ENCODE peak calls at places on chromosomes 16 and 17, in nine cellular contexts. A, T, E, L, W, K, O, U and Q are unnamed samples.

GRCh38 chr17:61400058-61400785 is 579 bp downstream of the TBX2 start:
- DNase-seq in L (no peak), O (no peak), A (no peak), U (no peak), T (peak), W (no peak), K (no peak), E (no peak), Q (no peak)

GRCh38 chr16:62038646-62039045 is 2.4 kb upstream of the CDH8 start:
- DNase-seq in K (no peak), O (no peak), A (no peak), W (no peak), U (no peak), L (no peak), T (no peak), E (no peak), Q (no peak)

GRCh38 chr16:56938664-56939513 is 6.9 kb downstream of the HERPUD1 start:
- DNase-seq in O (no peak), L (no peak), K (no peak), A (no peak), U (no peak), E (no peak), T (peak), W (no peak), Q (no peak)

GRCh38 chr16:73152731-73153130 is 104.8 kb upstream of the ZFHX3 start:
- DNase-seq in O (no peak), W (no peak), K (no peak), U (no peak), A (no peak), E (no peak), L (no peak), T (no peak), Q (no peak)

GRCh38 chr16:89602273-89602951 is 11.0 kb upstream of the DPEP1 start:
- DNase-seq in T (no peak), O (peak), W (no peak), U (no peak), L (peak), A (no peak), K (no peak), E (no peak), Q (no peak)

GRCh38 chr17:179066-179432 is 2.4 kb downstream of the DOC2B start:
- DNase-seq in L (no peak), E (no peak), A (no peak), U (no peak), K (no peak), T (no peak), W (no peak), O (no peak), Q (no peak)

GRCh38 chr16:69417537-69418199 is 6.8 kb upstream of the CYB5B start:
- DNase-seq in W (no peak), E (no peak), K (peak), T (no peak), U (peak), O (peak), A (no peak), L (no peak), Q (no peak)

GRCh38 chr17:17509601-17510425 is 13.6 kb upstream of the RASD1 start:
- DNase-seq in W (no peak), O (no peak), A (no peak), U (no peak), T (no peak), K (no peak), L (no peak), E (no peak), Q (no peak)

GRCh38 chr17:70810609-70811008 is 641.3 kb downstream of the KCNJ2 start:
- DNase-seq in W (no peak), T (no peak), A (no peak), K (no peak), L (no peak), E (no peak), U (no peak), O (no peak), Q (no peak)

GRCh38 chr17:72726936-72727335 is 365.6 kb downstream of the SLC39A11 start:
- DNase-seq in U (no peak), L (no peak), A (peak), T (no peak), O (no peak), W (peak), K (no peak), E (no peak), Q (peak)

GRCh38 chr17:49696233-49696761 is 11.5 kb downstream of the SLC35B1 start:
- DNase-seq in W (peak), O (no peak), K (no peak), A (no peak), T (no peak), L (no peak), U (no peak), E (no peak), Q (no peak)

GRCh38 chr17:64388961-64389565 is 1.6 kb downstream of the PECAM1 start:
- DNase-seq in W (no peak), A (no peak), L (no peak), E (no peak), O (peak), T (no peak), K (no peak), U (no peak), Q (no peak)

GRCh38 chr17:73594025-73594424 is 50.2 kb downstream of the SDK2 start:
- DNase-seq in O (no peak), U (no peak), K (no peak), A (no peak), T (no peak), E (no peak), L (no peak), W (no peak), Q (no peak)

GRCh38 chr16:7318661-7319060 is 14.0 kb upstream of the RBFOX1 start:
- DNase-seq in O (no peak), A (no peak), U (no peak), E (no peak), T (no peak), W (no peak), K (no peak), L (no peak), Q (no peak)

GRCh38 chr17:18951941-18952842 is at the start of gene SLC5A10:
- DNase-seq in A (no peak), O (no peak), E (no peak), T (no peak), K (no peak), W (no peak), L (no peak), U (no peak), Q (no peak)

GRCh38 chr17:41647940-41648410 is 23.6 kb upstream of the KRT17 start:
- DNase-seq in W (no peak), A (peak), U (peak), L (peak), K (peak), E (peak), T (peak), O (peak), Q (peak)

GRCh38 chr16:78973041-78973440 is 627.5 kb downstream of the MAF start:
- DNase-seq in A (no peak), E (no peak), W (no peak), T (no peak), K (no peak), L (no peak), U (no peak), O (no peak), Q (no peak)

GRCh38 chr16:67529639-67530012 is 997 bp downstream of the RIPOR1 start:
- DNase-seq in O (no peak), W (no peak), A (no peak), E (no peak), U (no peak), T (no peak), L (no peak), K (no peak), Q (no peak)

GRCh38 chr16:11484691-11485258 is 101.9 kb downstream of the LITAF start:
- DNase-seq in U (no peak), T (no peak), W (no peak), E (no peak), L (no peak), K (no peak), A (no peak), O (peak), Q (no peak)

GRCh38 chr16:85568519-85568918 is 44.6 kb upstream of the GSE1 start:
- DNase-seq in A (peak), E (peak), O (no peak), U (no peak), W (no peak), K (no peak), T (no peak), L (no peak), Q (no peak)

GRCh38 chr16:31664683-31665482 is 137.2 kb downstream of the AHSP start:
- DNase-seq in T (no peak), W (no peak), U (no peak), K (no peak), L (no peak), O (no peak), A (no peak), E (no peak), Q (no peak)

GRCh38 chr16:80667258-80667560 is 126.4 kb downstream of the DYNLRB2 start:
- DNase-seq in K (no peak), L (no peak), A (no peak), O (no peak), E (no peak), T (no peak), U (no peak), W (no peak), Q (no peak)

GRCh38 chr16:79071424-79071823 is 529.1 kb downstream of the MAF start:
- DNase-seq in A (peak), L (no peak), O (no peak), E (no peak), W (no peak), K (peak), U (peak), T (peak), Q (no peak)

GRCh38 chr16:55505333-55506015 is 3.4 kb upstream of the LPCAT2 start:
- DNase-seq in K (no peak), T (no peak), A (no peak), E (no peak), U (no peak), O (no peak), W (no peak), L (no peak), Q (no peak)

GRCh38 chr16:82072313-82072712 is 37.3 kb downstream of the HSD17B2 start:
- DNase-seq in K (no peak), E (no peak), U (no peak), A (no peak), T (no peak), O (no peak), W (no peak), L (no peak), Q (no peak)

GRCh38 chr16:49484454-49484853 is 110.8 kb downstream of the C16orf78 start:
- DNase-seq in W (no peak), A (peak), K (peak), O (no peak), T (peak), U (peak), E (peak), L (no peak), Q (peak)

GRCh38 chr17:45790296-45790922 is 6.3 kb downstream of the CRHR1 start:
- DNase-seq in T (no peak), E (no peak), K (peak), A (no peak), L (no peak), W (no peak), U (peak), O (no peak), Q (no peak)

GRCh38 chr16:2003827-2004641 is 5.6 kb downstream of the ZNF598 start:
- DNase-seq in W (no peak), O (peak), U (peak), E (peak), T (peak), A (peak), K (peak), L (peak), Q (peak)

GRCh38 chr17:51439395-51440229 is 179.3 kb downstream of the UTP18 start:
- DNase-seq in W (no peak), O (peak), A (no peak), E (no peak), T (no peak), K (no peak), L (no peak), U (no peak), Q (no peak)

GRCh38 chr17:47789611-47790520 is 31.7 kb downstream of the OSBPL7 start:
- DNase-seq in T (no peak), U (no peak), L (no peak), W (no peak), E (peak), A (peak), O (peak), K (no peak), Q (no peak)

GRCh38 chr17:81514485-81514734 is 1.8 kb upstream of the ACTG1 start:
- DNase-seq in L (no peak), W (no peak), A (no peak), E (no peak), O (no peak), K (no peak), U (no peak), T (no peak), Q (no peak)

GRCh38 chr17:81511800-81512559 is 619 bp downstream of the ACTG1 start:
- DNase-seq in O (peak), A (no peak), K (no peak), W (no peak), U (no peak), E (no peak), T (peak), L (no peak), Q (no peak)

GRCh38 chr17:81513669-81514484 is 1.3 kb upstream of the ACTG1 start:
- DNase-seq in T (peak), O (peak), A (peak), E (peak), K (peak), L (no peak), W (no peak), U (peak), Q (no peak)

GRCh38 chr17:81512560-81512983 is at the start of gene ACTG1:
- DNase-seq in U (peak), A (peak), T (peak), O (peak), W (no peak), E (peak), K (peak), L (peak), Q (no peak)

GRCh38 chr17:81512984-81513668 is 527 bp upstream of the ACTG1 start:
- DNase-seq in E (peak), U (peak), W (no peak), L (no peak), A (peak), O (no peak), K (peak), T (peak), Q (no peak)
- TF ChIP-seq POLR2AphosphoS5 in E (peak), U (peak), W (peak), L (peak), A (no peak), O (no peak), K (no peak), T (no peak), Q (peak)

GRCh38 chr17:57986841-57987581 is 1.0 kb downstream of the VEZF1 start:
- DNase-seq in L (no peak), E (peak), O (peak), T (peak), U (peak), W (no peak), K (peak), A (peak), Q (no peak)
- TF ChIP-seq POLR2A in L (no peak), E (no peak), O (no peak), T (peak), U (no peak), W (no peak), K (no peak), A (peak), Q (no peak)

DNA sequence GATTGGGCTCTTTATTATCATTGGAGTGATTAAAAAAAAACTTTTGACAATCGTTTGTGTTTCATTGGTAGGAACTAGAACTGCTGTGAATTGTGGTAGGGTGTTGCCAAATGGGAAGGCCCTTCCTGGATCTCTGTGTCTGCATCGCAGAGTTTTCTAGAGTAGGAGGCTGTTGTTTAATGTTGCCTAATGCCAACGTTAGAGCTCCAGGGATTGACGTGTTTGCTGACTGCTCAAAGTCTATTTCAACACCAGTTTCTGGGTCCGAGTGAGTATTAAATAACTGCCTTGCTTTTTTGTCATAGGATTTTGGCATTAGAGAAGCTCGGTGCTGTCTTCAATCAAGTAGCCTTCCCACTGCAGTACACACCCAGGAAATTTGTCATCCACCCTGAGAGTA is 40.0 kb downstream of the SF3B3 start:
- DNase-seq in T (no peak), L (no peak), E (no peak), W (no peak), U (no peak), O (no peak), K (no peak), A (no peak), Q (no peak)
- TF ChIP-seq POLR2AphosphoS5 in T (no peak), L (no peak), E (no peak), W (no peak), U (no peak), O (no peak), K (no peak), A (no peak), Q (no peak)

DNA sequence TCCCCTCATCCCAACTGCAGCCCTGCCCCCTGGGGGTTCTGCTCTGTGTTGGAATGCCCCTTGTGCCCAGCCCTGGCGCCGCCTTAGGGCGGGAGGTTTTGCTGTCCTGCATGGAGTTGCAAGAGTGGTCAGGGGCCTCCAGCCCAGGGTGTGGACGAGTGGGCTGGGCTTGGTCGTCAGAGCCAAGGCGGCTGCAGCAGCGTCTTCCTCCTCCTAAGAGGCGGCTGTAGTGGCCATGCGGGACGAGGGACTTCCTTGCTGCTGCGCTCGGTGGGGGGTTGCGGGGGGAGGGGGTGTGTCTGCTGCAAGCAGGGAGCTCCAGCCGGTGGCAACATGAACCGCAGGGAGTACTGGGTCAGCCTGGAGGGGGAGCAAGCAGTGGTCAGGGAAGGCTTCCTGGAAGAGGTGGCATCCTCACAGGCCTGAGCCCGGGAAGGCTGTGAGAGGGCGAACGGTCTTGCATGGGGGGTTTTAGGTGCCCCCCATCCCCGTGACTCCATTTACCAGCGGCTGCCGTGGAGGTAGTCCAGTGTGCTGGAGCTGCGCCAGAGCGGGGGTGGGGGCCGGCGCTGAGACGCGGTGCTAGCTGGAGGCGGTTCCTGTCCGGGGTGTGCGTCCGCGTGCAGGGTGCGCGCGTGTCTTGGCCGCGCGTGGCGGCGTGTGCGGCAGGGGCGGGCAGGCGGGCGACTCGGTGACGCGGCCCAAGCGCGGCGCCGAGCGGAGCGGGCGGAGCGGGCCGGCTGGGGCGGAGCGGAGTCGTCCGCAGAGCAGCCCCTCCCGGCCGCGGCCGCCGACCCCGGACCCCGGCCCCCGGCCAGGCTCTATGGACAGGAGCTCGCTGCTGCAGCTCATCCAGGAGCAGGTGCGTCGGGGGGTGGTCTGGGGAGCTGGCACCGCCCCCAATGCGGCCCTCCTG is at the start of gene RHBDL1:
- DNase-seq in L (no peak), U (no peak), K (no peak), T (no peak), A (peak), O (no peak), W (no peak), E (no peak), Q (no peak)
- TF ChIP-seq POLR2A in L (no peak), U (no peak), K (no peak), T (no peak), A (no peak), O (no peak), W (peak), E (no peak), Q (no peak)